ENCODE peak calls at places on chromosomes 7 and 10, in four cellular contexts. One of them, this sample, is unnamed.

GRCh38 chr10:77970869-77971803 is 44.6 kb upstream of the DLG5 start:
- DNase-seq in GM23338: peak
- DNase-seq in stimulated activated CD8-positive, alpha-beta memory T cell treated with anti-CD3 and anti-CD28 coated beads, Interleukin-2, amount 100 ng/mL, for 48 hours: no peak
- DNase-seq in KBM-7: peak
- DNase-seq in this sample: no peak

GRCh38 chr10:69125554-69125953 is 1.6 kb downstream of the VPS26A start:
- DNase-seq in GM23338: no peak
- DNase-seq in stimulated activated CD8-positive, alpha-beta memory T cell treated with anti-CD3 and anti-CD28 coated beads, Interleukin-2, amount 100 ng/mL, for 48 hours: no peak
- DNase-seq in KBM-7: no peak
- DNase-seq in this sample: no peak

GRCh38 chr7:26007510-26007909 is 144.5 kb upstream of the NFE2L3 start:
- DNase-seq in GM23338: no peak
- DNase-seq in stimulated activated CD8-positive, alpha-beta memory T cell treated with anti-CD3 and anti-CD28 coated beads, Interleukin-2, amount 100 ng/mL, for 48 hours: no peak
- DNase-seq in KBM-7: no peak
- DNase-seq in this sample: no peak

GRCh38 chr10:75189266-75190096 is 21.1 kb upstream of the VDAC2 start:
- DNase-seq in GM23338: no peak
- DNase-seq in stimulated activated CD8-positive, alpha-beta memory T cell treated with anti-CD3 and anti-CD28 coated beads, Interleukin-2, amount 100 ng/mL, for 48 hours: no peak
- DNase-seq in KBM-7: no peak
- DNase-seq in this sample: no peak

GRCh38 chr7:148912758-148913541 is 28.9 kb upstream of the EZH2 start:
- DNase-seq in GM23338: no peak
- DNase-seq in stimulated activated CD8-positive, alpha-beta memory T cell treated with anti-CD3 and anti-CD28 coated beads, Interleukin-2, amount 100 ng/mL, for 48 hours: no peak
- DNase-seq in KBM-7: no peak
- DNase-seq in this sample: no peak

GRCh38 chr10:110504111-110504735 is 6.5 kb downstream of the DUSP5 start:
- DNase-seq in GM23338: no peak
- DNase-seq in stimulated activated CD8-positive, alpha-beta memory T cell treated with anti-CD3 and anti-CD28 coated beads, Interleukin-2, amount 100 ng/mL, for 48 hours: no peak
- DNase-seq in KBM-7: peak
- DNase-seq in this sample: no peak

GRCh38 chr7:50805425-50806130 is 22.9 kb upstream of the GRB10 start:
- DNase-seq in GM23338: no peak
- DNase-seq in stimulated activated CD8-positive, alpha-beta memory T cell treated with anti-CD3 and anti-CD28 coated beads, Interleukin-2, amount 100 ng/mL, for 48 hours: no peak
- DNase-seq in KBM-7: no peak
- DNase-seq in this sample: peak

GRCh38 chr10:109939253-109939961 is 16.1 kb upstream of the XPNPEP1 start:
- DNase-seq in GM23338: no peak
- DNase-seq in stimulated activated CD8-positive, alpha-beta memory T cell treated with anti-CD3 and anti-CD28 coated beads, Interleukin-2, amount 100 ng/mL, for 48 hours: no peak
- DNase-seq in KBM-7: no peak
- DNase-seq in this sample: no peak

GRCh38 chr10:201328-201771 is 66.1 kb downstream of the ZMYND11 start:
- DNase-seq in GM23338: peak
- DNase-seq in stimulated activated CD8-positive, alpha-beta memory T cell treated with anti-CD3 and anti-CD28 coated beads, Interleukin-2, amount 100 ng/mL, for 48 hours: no peak
- DNase-seq in KBM-7: no peak
- DNase-seq in this sample: no peak

GRCh38 chr7:54985405-54986360 is 33.1 kb upstream of the EGFR start:
- DNase-seq in GM23338: no peak
- DNase-seq in stimulated activated CD8-positive, alpha-beta memory T cell treated with anti-CD3 and anti-CD28 coated beads, Interleukin-2, amount 100 ng/mL, for 48 hours: no peak
- DNase-seq in KBM-7: no peak
- DNase-seq in this sample: no peak

GRCh38 chr7:47266131-47266706 is 315.7 kb downstream of the TNS3 start:
- DNase-seq in GM23338: peak
- DNase-seq in stimulated activated CD8-positive, alpha-beta memory T cell treated with anti-CD3 and anti-CD28 coated beads, Interleukin-2, amount 100 ng/mL, for 48 hours: peak
- DNase-seq in KBM-7: peak
- DNase-seq in this sample: no peak

GRCh38 chr7:16431646-16432424 is 10.5 kb upstream of the CRPPA start:
- DNase-seq in GM23338: peak
- DNase-seq in stimulated activated CD8-positive, alpha-beta memory T cell treated with anti-CD3 and anti-CD28 coated beads, Interleukin-2, amount 100 ng/mL, for 48 hours: no peak
- DNase-seq in KBM-7: peak
- DNase-seq in this sample: no peak

GRCh38 chr7:23477962-23478866 is 7.9 kb upstream of the IGF2BP3 start:
- DNase-seq in GM23338: no peak
- DNase-seq in stimulated activated CD8-positive, alpha-beta memory T cell treated with anti-CD3 and anti-CD28 coated beads, Interleukin-2, amount 100 ng/mL, for 48 hours: no peak
- DNase-seq in KBM-7: no peak
- DNase-seq in this sample: no peak

GRCh38 chr10:35481421-35481820 is 123.7 kb upstream of the GJD4 start:
- DNase-seq in GM23338: no peak
- DNase-seq in stimulated activated CD8-positive, alpha-beta memory T cell treated with anti-CD3 and anti-CD28 coated beads, Interleukin-2, amount 100 ng/mL, for 48 hours: no peak
- DNase-seq in KBM-7: no peak
- DNase-seq in this sample: no peak

GRCh38 chr7:70598976-70599375 is 533.0 kb upstream of the GALNT17 start:
- DNase-seq in GM23338: no peak
- DNase-seq in stimulated activated CD8-positive, alpha-beta memory T cell treated with anti-CD3 and anti-CD28 coated beads, Interleukin-2, amount 100 ng/mL, for 48 hours: no peak
- DNase-seq in KBM-7: no peak
- DNase-seq in this sample: no peak

GRCh38 chr10:4431114-4431862 is 394.7 kb upstream of the AKR1E2 start:
- DNase-seq in GM23338: no peak
- DNase-seq in stimulated activated CD8-positive, alpha-beta memory T cell treated with anti-CD3 and anti-CD28 coated beads, Interleukin-2, amount 100 ng/mL, for 48 hours: no peak
- DNase-seq in KBM-7: no peak
- DNase-seq in this sample: no peak

GRCh38 chr10:17113346-17113745 is 16.3 kb downstream of the CUBN start:
- DNase-seq in GM23338: no peak
- DNase-seq in stimulated activated CD8-positive, alpha-beta memory T cell treated with anti-CD3 and anti-CD28 coated beads, Interleukin-2, amount 100 ng/mL, for 48 hours: no peak
- DNase-seq in KBM-7: no peak
- DNase-seq in this sample: no peak

GRCh38 chr10:6786579-6787031 is 206.5 kb upstream of the PRKCQ start:
- DNase-seq in GM23338: no peak
- DNase-seq in stimulated activated CD8-positive, alpha-beta memory T cell treated with anti-CD3 and anti-CD28 coated beads, Interleukin-2, amount 100 ng/mL, for 48 hours: no peak
- DNase-seq in KBM-7: no peak
- DNase-seq in this sample: no peak

GRCh38 chr7:77738871-77739270 is 42.6 kb downstream of the RSBN1L start:
- DNase-seq in GM23338: no peak
- DNase-seq in stimulated activated CD8-positive, alpha-beta memory T cell treated with anti-CD3 and anti-CD28 coated beads, Interleukin-2, amount 100 ng/mL, for 48 hours: no peak
- DNase-seq in KBM-7: no peak
- DNase-seq in this sample: no peak

GRCh38 chr7:44060948-44061644 is 4.3 kb downstream of the PGAM2 start:
- DNase-seq in GM23338: no peak
- DNase-seq in stimulated activated CD8-positive, alpha-beta memory T cell treated with anti-CD3 and anti-CD28 coated beads, Interleukin-2, amount 100 ng/mL, for 48 hours: no peak
- DNase-seq in KBM-7: no peak
- DNase-seq in this sample: no peak

GRCh38 chr7:111532625-111533024 is 29.7 kb downstream of the IMMP2L start:
- DNase-seq in GM23338: no peak
- DNase-seq in stimulated activated CD8-positive, alpha-beta memory T cell treated with anti-CD3 and anti-CD28 coated beads, Interleukin-2, amount 100 ng/mL, for 48 hours: no peak
- DNase-seq in KBM-7: no peak
- DNase-seq in this sample: peak

GRCh38 chr7:157278791-157279678 is 57.8 kb upstream of the DNAJB6 start:
- DNase-seq in GM23338: peak
- DNase-seq in stimulated activated CD8-positive, alpha-beta memory T cell treated with anti-CD3 and anti-CD28 coated beads, Interleukin-2, amount 100 ng/mL, for 48 hours: no peak
- DNase-seq in KBM-7: no peak
- DNase-seq in this sample: no peak

GRCh38 chr10:50508315-50509051 is 115.3 kb downstream of the SGMS1 start:
- DNase-seq in GM23338: no peak
- DNase-seq in stimulated activated CD8-positive, alpha-beta memory T cell treated with anti-CD3 and anti-CD28 coated beads, Interleukin-2, amount 100 ng/mL, for 48 hours: no peak
- DNase-seq in KBM-7: no peak
- DNase-seq in this sample: no peak

GRCh38 chr10:15546606-15547005 is 173.1 kb downstream of the ITGA8 start:
- DNase-seq in GM23338: no peak
- DNase-seq in stimulated activated CD8-positive, alpha-beta memory T cell treated with anti-CD3 and anti-CD28 coated beads, Interleukin-2, amount 100 ng/mL, for 48 hours: no peak
- DNase-seq in KBM-7: no peak
- DNase-seq in this sample: no peak

This sample was measured in SK-N-MC.